ENCODE peak calls at places on chromosomes 3 and 15, in ten cellular contexts. L is choroid plexus epithelial cell, Y is astrocyte of the spinal cord, X is right lobe of liver, G is astrocyte, H is heart left ventricle, O is HL-60, M is cardiac fibroblast, B is transverse colon, U is cardiac muscle cell. J is an unnamed sample.

GRCh38 chr3:131110087-131110486 is 83.4 kb downstream of the NEK11 start:
- DNase-seq in L (peak; percentile 92), Y (peak; percentile 77), X (no peak), G (peak; percentile 91), H (no peak), O (no peak), M (peak; percentile 82), B (no peak), U (peak; percentile 80), J (peak; percentile 61)

GRCh38 chr15:92636401-92636949 is 19.1 kb downstream of the FAM174B start:
- DNase-seq in L (no peak), Y (no peak), X (no peak), G (no peak), H (no peak), O (no peak), M (no peak), B (no peak), U (no peak), J (no peak)

GRCh38 chr3:118400886-118401285 is 633.8 kb downstream of the IGSF11 start:
- DNase-seq in L (no peak), Y (no peak), X (no peak), G (no peak), H (no peak), O (no peak), M (no peak), B (no peak), U (no peak), J (no peak)

GRCh38 chr3:133573054-133573628 is 345 bp upstream of the CDV3 start:
- DNase-seq in L (peak; percentile 100), Y (peak; percentile 100), X (peak; percentile 100), G (peak; percentile 100), H (peak; percentile 100), O (peak; percentile 99), M (peak; percentile 100), B (peak; percentile 100), U (peak; percentile 100), J (peak; percentile 100)

GRCh38 chr15:23424111-23424904 is 22.7 kb downstream of the GOLGA6L2 start:
- DNase-seq in L (no peak), Y (no peak), X (no peak), G (no peak), H (no peak), O (no peak), M (no peak), B (no peak), U (no peak), J (no peak)

GRCh38 chr3:69803871-69804270 is 64.6 kb downstream of the MITF start:
- DNase-seq in L (no peak), Y (peak; percentile 23), X (no peak), G (no peak), H (no peak), O (no peak), M (no peak), B (no peak), U (no peak), J (no peak)

GRCh38 chr3:55402886-55403605 is 84.1 kb downstream of the WNT5A start:
- DNase-seq in L (peak; percentile 19), Y (peak; percentile 26), X (no peak), G (peak; percentile 34), H (no peak), O (no peak), M (peak; percentile 57), B (no peak), U (no peak), J (no peak)

GRCh38 chr15:64092864-64093626 is 593 bp downstream of the CIAO2A start:
- DNase-seq in L (peak; percentile 75), Y (peak; percentile 77), X (peak; percentile 59), G (peak; percentile 74), H (peak; percentile 43), O (peak; percentile 67), M (peak; percentile 58), B (peak; percentile 64), U (peak; percentile 61), J (no peak)

GRCh38 chr15:31335991-31336942 is 9.6 kb downstream of the KLF13 start:
- DNase-seq in L (no peak), Y (no peak), X (no peak), G (no peak), H (no peak), O (no peak), M (no peak), B (peak; percentile 6), U (no peak), J (no peak)

GRCh38 chr3:60064210-60065178 is 1014.7 kb upstream of the CFAP20DC start:
- DNase-seq in L (peak; percentile 29), Y (peak; percentile 50), X (no peak), G (peak; percentile 86), H (no peak), O (no peak), M (peak; percentile 10), B (no peak), U (no peak), J (no peak)

GRCh38 chr15:84669726-84670125 is 11.7 kb upstream of the NMB start:
- DNase-seq in L (no peak), Y (no peak), X (no peak), G (peak; percentile 53), H (no peak), O (no peak), M (no peak), B (no peak), U (no peak), J (peak; percentile 90)

GRCh38 chr3:180913582-180914404 is 1.3 kb downstream of the FXR1 start:
- DNase-seq in L (peak; percentile 31), Y (no peak), X (no peak), G (peak; percentile 44), H (no peak), O (no peak), M (no peak), B (no peak), U (peak; percentile 25), J (no peak)

GRCh38 chr15:57470543-57470942 is 94.2 kb downstream of the CGNL1 start:
- DNase-seq in L (no peak), Y (no peak), X (no peak), G (no peak), H (no peak), O (no peak), M (no peak), B (no peak), U (no peak), J (no peak)

GRCh38 chr3:145243875-145244274 is 917.1 kb downstream of the PLOD2 start:
- DNase-seq in L (peak; percentile 96), Y (peak; percentile 89), X (no peak), G (peak; percentile 95), H (no peak), O (no peak), M (peak; percentile 78), B (no peak), U (peak; percentile 93), J (peak; percentile 79)

GRCh38 chr3:81716870-81717509 is 44.5 kb downstream of the GBE1 start:
- DNase-seq in L (peak; percentile 87), Y (peak; percentile 71), X (peak; percentile 24), G (peak; percentile 77), H (peak; percentile 60), O (no peak), M (peak; percentile 61), B (no peak), U (peak; percentile 66), J (peak; percentile 49)

DNA sequence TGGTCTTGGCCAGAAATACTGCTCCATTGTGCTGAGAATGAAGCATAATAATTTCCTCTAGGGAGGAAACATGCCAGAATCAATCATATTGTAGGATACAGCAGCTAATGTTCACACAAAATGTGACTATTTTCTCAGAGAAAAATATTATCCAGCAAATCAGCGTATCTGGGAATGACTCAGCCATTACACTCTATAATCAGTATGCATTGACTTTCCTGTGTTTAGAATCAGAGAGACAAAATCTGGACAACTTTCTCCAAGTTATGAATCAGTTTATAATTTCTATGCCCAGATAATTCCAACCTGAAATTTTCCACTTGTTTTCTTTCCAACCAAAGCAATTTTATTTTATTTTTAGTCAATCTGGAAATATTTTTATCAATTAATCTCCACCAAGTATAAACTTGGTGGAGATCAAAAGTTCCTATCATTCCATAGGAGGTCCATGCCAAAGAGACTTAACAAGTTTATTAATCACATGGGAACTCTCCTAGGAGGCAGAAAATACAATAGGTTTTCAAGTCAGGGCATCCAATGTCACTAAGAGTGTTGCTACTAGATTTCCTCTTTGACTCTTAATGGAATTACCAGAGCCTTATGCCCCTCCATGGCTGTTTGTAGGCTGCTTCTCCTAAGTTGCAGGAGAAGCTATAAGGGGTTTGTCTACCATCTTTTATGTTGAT is 36.4 kb downstream of the SUCNR1 start:
- DNase-seq in L (peak; percentile 45), Y (peak; percentile 63), X (no peak), G (peak; percentile 87), H (no peak), O (no peak), M (no peak), B (no peak), U (no peak), J (no peak)
- H3K4me3 ChIP-seq in L (no peak overlapping the region), Y (no peak overlapping the region), X (no peak overlapping the region), G (no peak overlapping the region), H (no peak overlapping the region), O (no peak overlapping the region), M (no peak overlapping the region), B (no peak overlapping the region), U (no peak overlapping the region), J (no peak overlapping the region)

DNA sequence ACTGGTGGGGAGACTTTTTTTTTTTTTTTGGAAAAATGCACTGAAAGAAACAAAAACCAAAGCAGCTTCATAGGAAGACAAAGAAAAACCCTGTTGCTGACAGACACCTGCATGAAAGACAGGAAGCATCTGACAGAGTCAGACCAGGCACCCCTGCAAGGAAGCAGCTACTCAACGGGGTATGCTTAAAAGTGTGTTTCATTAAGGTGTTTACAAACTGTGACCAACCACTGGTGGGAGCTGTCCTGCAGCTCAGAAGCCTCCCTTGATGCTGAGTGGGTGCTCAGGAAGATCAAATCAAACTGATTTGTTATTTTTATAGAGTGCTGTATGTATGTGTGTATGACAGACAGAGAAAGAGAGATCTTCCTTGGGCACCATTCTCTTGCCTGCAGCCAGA is 34.7 kb upstream of the AGBL1 start:
- DNase-seq in L (no peak), Y (no peak), X (no peak), G (no peak), H (no peak), O (no peak), M (no peak), B (no peak), U (no peak), J (no peak)
- TF ChIP-seq CTCF in L (no peak), Y (no peak), X (no peak), G (no peak), H (no peak), O (no peak), M (no peak), B (no peak), U (no peak), J (no peak)

GRCh38 chr3:197833930-197834715 is 43.1 kb downstream of the LRCH3 start:
- DNase-seq in L (no peak), Y (no peak), X (no peak), G (no peak), H (no peak), O (no peak), M (no peak), B (no peak), U (no peak), J (no peak)
- H3K4me3 ChIP-seq in L (no peak overlapping the region), Y (no peak overlapping the region), X (no peak overlapping the region), G (no peak overlapping the region), H (no peak overlapping the region), O (no peak overlapping the region), M (no peak overlapping the region), B (no peak overlapping the region), U (no peak overlapping the region), J (no peak overlapping the region)

DNA sequence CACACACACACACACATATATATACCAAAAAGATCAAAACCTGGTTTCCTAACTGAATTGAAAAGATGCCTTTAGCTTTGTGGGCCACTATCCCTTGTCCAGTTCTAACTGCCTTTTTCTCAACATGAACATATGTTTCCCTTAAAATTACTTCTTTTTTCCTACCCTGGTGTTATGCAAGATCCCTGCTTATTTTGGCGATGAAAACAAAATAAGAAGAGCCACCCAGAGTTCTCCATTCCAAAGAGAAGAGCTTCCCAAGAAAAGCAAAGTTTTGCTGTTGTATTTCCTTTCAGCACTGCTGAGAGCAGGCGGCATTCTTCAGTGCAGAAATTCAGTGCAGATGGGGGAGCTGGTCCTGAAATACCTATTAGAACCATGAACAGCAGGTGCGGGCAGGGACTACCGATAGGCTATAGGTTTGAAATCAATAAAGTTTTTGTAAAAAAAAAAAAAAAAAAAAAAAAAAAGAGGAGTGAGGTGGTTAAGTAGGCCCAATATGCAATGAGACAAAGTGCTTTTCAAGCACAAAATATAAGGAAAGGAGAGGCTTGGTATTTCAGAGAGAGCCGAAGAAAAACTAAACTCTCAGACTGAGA is 238.0 kb downstream of the FOXP1 start:
- DNase-seq in L (peak; percentile 59), Y (peak; percentile 60), X (no peak), G (no peak), H (peak; percentile 11), O (no peak), M (peak; percentile 50), B (no peak), U (peak; percentile 56), J (peak; percentile 21)
- TF ChIP-seq CTCF in L (no peak), Y (no peak), X (no peak), G (no peak), H (no peak), O (no peak), M (no peak), B (no peak), U (no peak), J (no peak)